ENCODE peak calls at places on chromosomes 6 and 20, in nine cellular contexts. V is stimulated activated CD4-positive, alpha-beta T cell treated with anti-CD3 and anti-CD28 coated beads, Interleukin-1b, Interleukin-23, amount 100 ng/mL, for 24 hours; T is GM18507; Z is COR-L47; Y is HTR-8/SVneo; K is neural progenitor cell; W is fibroblast of pulmonary artery; E is hypothalamus; O is stimulated activated CD8-positive, alpha-beta memory T cell treated with anti-CD3 and anti-CD28 coated beads, Interleukin-15, amount 100 ng/mL, for 48 hours. H is an unnamed sample.
A peak's percentile ranks its signal among the peaks of the same experiment; 100 is the strongest.

GRCh38 chr6:127186889-127187288 is 68.4 kb downstream of the RSPO3 start:
- DNase-seq in V (peak; percentile 37), T (no peak), Z (no peak), Y (no peak), K (peak; percentile 57), W (no peak), E (no peak), O (peak; percentile 19), H (no peak)

GRCh38 chr6:88165877-88166492 is at the start of gene CNR1:
- DNase-seq in V (no peak), T (peak; percentile 18), Z (peak; percentile 60), Y (no peak), K (peak; percentile 82), W (peak; percentile 14), E (no peak), O (no peak), H (no peak)

GRCh38 chr20:24631173-24631505 is 161.7 kb downstream of the SYNDIG1 start:
- DNase-seq in V (no peak), T (no peak), Z (no peak), Y (no peak), K (no peak), W (no peak), E (no peak), O (no peak), H (no peak)

GRCh38 chr6:141242957-141243356 is 889.8 kb upstream of the GJE1 start:
- DNase-seq in V (no peak), T (no peak), Z (no peak), Y (no peak), K (no peak), W (no peak), E (no peak), O (no peak), H (no peak)

GRCh38 chr6:10583509-10583908 is 62.4 kb downstream of the GCNT2 start:
- DNase-seq in V (no peak), T (no peak), Z (no peak), Y (no peak), K (peak; percentile 45), W (no peak), E (no peak), O (no peak), H (no peak)

GRCh38 chr20:24502184-24502583 is 32.8 kb downstream of the SYNDIG1 start:
- DNase-seq in V (no peak), T (no peak), Z (no peak), Y (no peak), K (no peak), W (peak; percentile 38), E (no peak), O (no peak), H (no peak)

GRCh38 chr6:122394016-122394415 is 5.4 kb upstream of the HSF2 start:
- DNase-seq in V (no peak), T (no peak), Z (no peak), Y (no peak), K (no peak), W (no peak), E (no peak), O (no peak), H (no peak)

GRCh38 chr6:89640804-89641203 is 2.3 kb upstream of the LYRM2 start:
- DNase-seq in V (no peak), T (no peak), Z (no peak), Y (no peak), K (no peak), W (peak; percentile 6), E (no peak), O (no peak), H (no peak)

GRCh38 chr6:158807515-158808441 is 11.4 kb downstream of the EZR start:
- DNase-seq in V (no peak), T (no peak), Z (no peak), Y (no peak), K (no peak), W (no peak), E (no peak), O (no peak), H (no peak)

GRCh38 chr6:111423055-111423633 is 59.9 kb downstream of the REV3L start:
- DNase-seq in V (no peak), T (no peak), Z (no peak), Y (no peak), K (no peak), W (no peak), E (no peak), O (no peak), H (no peak)

GRCh38 chr6:15602144-15602543 is 60.7 kb downstream of the DTNBP1 start:
- DNase-seq in V (no peak), T (no peak), Z (no peak), Y (no peak), K (no peak), W (no peak), E (no peak), O (no peak), H (no peak)

GRCh38 chr6:29942275-29943052 is at the start of gene HLA-A:
- DNase-seq in V (peak; percentile 77), T (peak; percentile 92), Z (peak; percentile 90), Y (peak; percentile 94), K (peak; percentile 95), W (peak; percentile 96), E (peak; percentile 30), O (peak; percentile 83), H (peak; percentile 90)

GRCh38 chr6:7707787-7708186 is 18.1 kb upstream of the BMP6 start:
- DNase-seq in V (no peak), T (no peak), Z (no peak), Y (no peak), K (no peak), W (no peak), E (no peak), O (no peak), H (no peak)

GRCh38 chr6:145669627-145670034 is 65.7 kb downstream of the EPM2A start:
- DNase-seq in V (no peak), T (no peak), Z (no peak), Y (peak; percentile 18), K (no peak), W (peak; percentile 77), E (no peak), O (no peak), H (no peak)

GRCh38 chr6:170473226-170473789 is 79.8 kb downstream of the PSMB1 start:
- DNase-seq in V (no peak), T (no peak), Z (no peak), Y (no peak), K (no peak), W (no peak), E (no peak), O (no peak), H (no peak)

GRCh38 chr6:7309050-7309449 is 3.9 kb downstream of the SSR1 start:
- DNase-seq in V (no peak), T (no peak), Z (no peak), Y (no peak), K (no peak), W (no peak), E (no peak), O (no peak), H (no peak)

GRCh38 chr20:41138217-41138526 is 829 bp downstream of the PLCG1 start:
- DNase-seq in V (no peak), T (no peak), Z (no peak), Y (no peak), K (no peak), W (peak; percentile 26), E (no peak), O (no peak), H (no peak)

GRCh38 chr20:49637238-49637637 is 69.3 kb upstream of the PTGIS start:
- DNase-seq in V (no peak), T (no peak), Z (no peak), Y (no peak), K (no peak), W (no peak), E (no peak), O (no peak), H (no peak)

GRCh38 chr20:53045941-53046340 is 73.8 kb downstream of the TSHZ2 start:
- DNase-seq in V (no peak), T (no peak), Z (no peak), Y (no peak), K (no peak), W (peak; percentile 19), E (no peak), O (no peak), H (no peak)

GRCh38 chr20:16761305-16761829 is 13.2 kb downstream of the OTOR start:
- DNase-seq in V (peak; percentile 12), T (peak; percentile 9), Z (peak; percentile 57), Y (peak; percentile 59), K (peak; percentile 81), W (peak; percentile 86), E (no peak), O (peak; percentile 12), H (peak; percentile 34)

GRCh38 chr20:41475507-41475906 is 108.9 kb upstream of the EMILIN3 start:
- DNase-seq in V (no peak), T (no peak), Z (no peak), Y (no peak), K (no peak), W (no peak), E (no peak), O (no peak), H (no peak)

GRCh38 chr6:45613678-45614077 is 235.9 kb upstream of the SUPT3H start:
- DNase-seq in V (no peak), T (no peak), Z (no peak), Y (no peak), K (no peak), W (peak; percentile 67), E (no peak), O (no peak), H (no peak)

GRCh38 chr6:25172819-25173218 is 106.4 kb upstream of the CARMIL1 start:
- DNase-seq in V (no peak), T (no peak), Z (no peak), Y (peak; percentile 64), K (no peak), W (peak; percentile 93), E (no peak), O (no peak), H (no peak)

GRCh38 chr6:107554918-107555317 is 65.0 kb downstream of the SOBP start:
- DNase-seq in V (no peak), T (no peak), Z (no peak), Y (no peak), K (no peak), W (no peak), E (no peak), O (no peak), H (no peak)

GRCh38 chr6:34021001-34021838 is 124.7 kb downstream of the GRM4 start:
- DNase-seq in V (no peak), T (no peak), Z (no peak), Y (no peak), K (no peak), W (no peak), E (no peak), O (no peak), H (no peak)

GRCh38 chr6:3041606-3042005 is 26.7 kb upstream of the RIPK1 start:
- DNase-seq in V (no peak), T (no peak), Z (no peak), Y (no peak), K (peak; percentile 89), W (no peak), E (no peak), O (no peak), H (no peak)

GRCh38 chr6:90121982-90122381 is 174.7 kb downstream of the BACH2 start:
- DNase-seq in V (no peak), T (no peak), Z (no peak), Y (no peak), K (no peak), W (no peak), E (no peak), O (no peak), H (no peak)

GRCh38 chr20:3071610-3072529 is at the start of gene OXT:
- DNase-seq in V (no peak), T (no peak), Z (no peak), Y (no peak), K (peak; percentile 58), W (no peak), E (no peak), O (no peak), H (no peak)

GRCh38 chr20:34111057-34111711 is 859 bp downstream of the EIF2S2 start:
- DNase-seq in V (no peak), T (no peak), Z (no peak), Y (no peak), K (peak; percentile 36), W (peak; percentile 88), E (no peak), O (no peak), H (no peak)

GRCh38 chr6:37182736-37183590 is 13.0 kb downstream of the PIM1 start:
- DNase-seq in V (no peak), T (no peak), Z (no peak), Y (no peak), K (no peak), W (peak; percentile 29), E (no peak), O (peak; percentile 56), H (no peak)

GRCh38 chr20:36319356-36320260 is 13.5 kb downstream of the DLGAP4 start:
- DNase-seq in V (no peak), T (no peak), Z (no peak), Y (no peak), K (no peak), W (no peak), E (no peak), O (no peak), H (no peak)